ENCODE peak calls at places on chromosomes 5 and 9, in four cellular contexts. One of them, this sample, is unnamed.

GRCh38 chr5:370959-371810 is 49.7 kb downstream of the AHRR start:
- DNase-seq in GM12878: no peak
- DNase-seq in HepG2: no peak
- DNase-seq in K562: no peak
- DNase-seq in this sample: no peak

GRCh38 chr5:172746725-172747124 is 24.3 kb downstream of the DUSP1 start:
- DNase-seq in GM12878: no peak
- DNase-seq in HepG2: no peak
- DNase-seq in K562: no peak
- DNase-seq in this sample: no peak

GRCh38 chr9:98719055-98719454 is 10.3 kb upstream of the GABBR2 start:
- DNase-seq in GM12878: no peak
- DNase-seq in HepG2: no peak
- DNase-seq in K562: no peak
- DNase-seq in this sample: no peak

GRCh38 chr5:81391-82021 is 10.5 kb upstream of the PLEKHG4B start:
- DNase-seq in GM12878: no peak
- DNase-seq in HepG2: no peak
- DNase-seq in K562: no peak
- DNase-seq in this sample: no peak

GRCh38 chr9:91361294-91362201 is at the start of gene AUH:
- DNase-seq in GM12878: peak
- DNase-seq in HepG2: peak
- DNase-seq in K562: peak
- DNase-seq in this sample: peak

GRCh38 chr9:128936171-128936865 is 11.1 kb downstream of the DOLK start:
- DNase-seq in GM12878: no peak
- DNase-seq in HepG2: no peak
- DNase-seq in K562: no peak
- DNase-seq in this sample: no peak

GRCh38 chr5:30600892-30601291 is 592.6 kb upstream of the CDH6 start:
- DNase-seq in GM12878: no peak
- DNase-seq in HepG2: no peak
- DNase-seq in K562: no peak
- DNase-seq in this sample: no peak

GRCh38 chr5:129591508-129592160 is 131.5 kb downstream of the ADAMTS19 start:
- DNase-seq in GM12878: no peak
- DNase-seq in HepG2: no peak
- DNase-seq in K562: no peak
- DNase-seq in this sample: no peak

GRCh38 chr5:177403194-177403825 is 2.8 kb upstream of the PFN3 start:
- DNase-seq in GM12878: no peak
- DNase-seq in HepG2: no peak
- DNase-seq in K562: peak
- DNase-seq in this sample: peak

GRCh38 chr5:111271885-111272284 is 47.7 kb downstream of the CAMK4 start:
- DNase-seq in GM12878: no peak
- DNase-seq in HepG2: no peak
- DNase-seq in K562: no peak
- DNase-seq in this sample: no peak

GRCh38 chr9:69857828-69858227 is 37.2 kb downstream of the CFAP95 start:
- DNase-seq in GM12878: no peak
- DNase-seq in HepG2: no peak
- DNase-seq in K562: no peak
- DNase-seq in this sample: no peak

GRCh38 chr5:142568271-142568995 is 117.5 kb downstream of the FGF1 start:
- DNase-seq in GM12878: no peak
- DNase-seq in HepG2: no peak
- DNase-seq in K562: no peak
- DNase-seq in this sample: no peak

GRCh38 chr5:103243665-103244064 is 14.9 kb upstream of the MACIR start:
- DNase-seq in GM12878: no peak
- DNase-seq in HepG2: no peak
- DNase-seq in K562: no peak
- DNase-seq in this sample: no peak

GRCh38 chr9:127991017-127991756 is 10.4 kb upstream of the EEIG1 start:
- DNase-seq in GM12878: no peak
- DNase-seq in HepG2: peak
- DNase-seq in K562: no peak
- DNase-seq in this sample: no peak

GRCh38 chr9:114037961-114038723 is 40.0 kb downstream of the AMBP start:
- DNase-seq in GM12878: no peak
- DNase-seq in HepG2: no peak
- DNase-seq in K562: no peak
- DNase-seq in this sample: no peak

GRCh38 chr9:71567890-71568289 is 200.4 kb downstream of the CEMIP2 start:
- DNase-seq in GM12878: no peak
- DNase-seq in HepG2: no peak
- DNase-seq in K562: no peak
- DNase-seq in this sample: no peak

GRCh38 chr5:32542216-32543059 is 42.9 kb upstream of the SUB1 start:
- DNase-seq in GM12878: peak
- DNase-seq in HepG2: no peak
- DNase-seq in K562: peak
- DNase-seq in this sample: no peak

GRCh38 chr5:175803736-175804480 is 67.5 kb upstream of the CPLX2 start:
- DNase-seq in GM12878: no peak
- DNase-seq in HepG2: no peak
- DNase-seq in K562: no peak
- DNase-seq in this sample: no peak

GRCh38 chr5:73282923-73283322 is 109.9 kb downstream of the TMEM174 start:
- DNase-seq in GM12878: no peak
- DNase-seq in HepG2: no peak
- DNase-seq in K562: no peak
- DNase-seq in this sample: no peak

GRCh38 chr5:10310073-10310779 is 2.5 kb upstream of the CMBL start:
- DNase-seq in GM12878: no peak
- DNase-seq in HepG2: peak
- DNase-seq in K562: peak
- DNase-seq in this sample: peak

GRCh38 chr9:71769175-71770165 is 1.2 kb upstream of the CEMIP2 start:
- DNase-seq in GM12878: no peak
- DNase-seq in HepG2: peak
- DNase-seq in K562: peak
- DNase-seq in this sample: peak

GRCh38 chr5:26012078-26012477 is 1026.3 kb downstream of the CDH9 start:
- DNase-seq in GM12878: no peak
- DNase-seq in HepG2: no peak
- DNase-seq in K562: no peak
- DNase-seq in this sample: no peak

GRCh38 chr5:54518146-54519082 is 855 bp downstream of the SNX18 start:
- DNase-seq in GM12878: no peak
- DNase-seq in HepG2: no peak
- DNase-seq in K562: peak
- DNase-seq in this sample: peak

DNA sequence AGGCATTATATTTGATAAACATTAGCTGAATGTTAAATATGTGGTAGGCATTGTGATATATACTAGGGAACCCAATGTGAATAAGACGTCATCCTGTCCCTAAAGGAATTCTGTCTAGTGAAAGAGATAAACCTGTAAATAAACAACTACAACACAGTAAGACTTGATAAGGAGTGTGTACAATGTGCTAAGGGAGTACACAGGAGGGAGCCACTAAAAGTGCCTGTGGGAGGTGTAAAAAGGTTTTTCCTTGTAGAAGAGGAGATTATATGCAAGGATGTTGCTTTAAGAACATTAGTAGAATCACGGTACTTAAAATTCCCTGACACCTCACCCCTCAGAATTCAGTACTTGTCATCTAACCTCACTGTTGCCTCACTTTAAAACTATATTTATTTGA is 91.7 kb downstream of the KIAA0825 start:
- DNase-seq in GM12878: no peak
- DNase-seq in HepG2: no peak
- DNase-seq in K562: no peak
- DNase-seq in this sample: no peak
- TF ChIP-seq TARDBP in GM12878: no peak
- TF ChIP-seq TARDBP in HepG2: no peak
- TF ChIP-seq TARDBP in K562: no peak
- TF ChIP-seq TARDBP in this sample: no peak

GRCh38 chr9:15401266-15401665 is 21.4 kb upstream of the SNAPC3 start:
- DNase-seq in GM12878: no peak
- DNase-seq in HepG2: no peak
- DNase-seq in K562: no peak
- DNase-seq in this sample: no peak
- TF ChIP-seq TARDBP in GM12878: no peak
- TF ChIP-seq TARDBP in HepG2: no peak
- TF ChIP-seq TARDBP in K562: no peak
- TF ChIP-seq TARDBP in this sample: no peak

GRCh38 chr5:11687498-11687897 is 216.7 kb downstream of the CTNND2 start:
- DNase-seq in GM12878: no peak
- DNase-seq in HepG2: no peak
- DNase-seq in K562: no peak
- DNase-seq in this sample: no peak

GRCh38 chr5:11683666-11684065 is 220.6 kb downstream of the CTNND2 start:
- DNase-seq in GM12878: no peak
- DNase-seq in HepG2: no peak
- DNase-seq in K562: no peak
- DNase-seq in this sample: no peak

GRCh38 chr5:11681796-11682195 is 222.4 kb downstream of the CTNND2 start:
- DNase-seq in GM12878: no peak
- DNase-seq in HepG2: no peak
- DNase-seq in K562: no peak
- DNase-seq in this sample: no peak

GRCh38 chr5:11684607-11685006 is 219.6 kb downstream of the CTNND2 start:
- DNase-seq in GM12878: no peak
- DNase-seq in HepG2: no peak
- DNase-seq in K562: no peak
- DNase-seq in this sample: no peak
- TF ChIP-seq TARDBP in GM12878: no peak
- TF ChIP-seq TARDBP in HepG2: no peak
- TF ChIP-seq TARDBP in K562: no peak
- TF ChIP-seq TARDBP in this sample: no peak

DNA sequence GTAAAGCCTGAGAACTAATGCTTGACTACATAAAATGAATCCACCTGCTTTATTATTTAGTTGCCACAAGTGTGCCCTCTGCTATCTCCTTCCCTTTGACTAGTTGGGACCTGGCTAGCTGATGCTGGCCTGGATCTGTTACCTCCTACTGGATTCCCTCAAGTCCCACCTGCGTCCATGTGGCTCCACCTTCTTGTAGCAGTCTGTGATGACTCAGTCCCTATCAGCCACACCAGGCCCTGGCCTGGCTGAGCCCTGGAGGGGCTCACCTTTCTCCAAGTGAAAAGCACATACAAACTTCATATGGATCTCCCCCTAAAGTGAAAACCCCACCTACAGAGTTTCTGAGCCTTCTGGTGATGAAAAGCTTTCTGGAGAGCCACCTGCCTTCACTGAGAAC is 611.4 kb downstream of the SEMA5A start:
- DNase-seq in GM12878: no peak
- DNase-seq in HepG2: no peak
- DNase-seq in K562: no peak
- DNase-seq in this sample: no peak
- TF ChIP-seq TARDBP in GM12878: no peak
- TF ChIP-seq TARDBP in HepG2: no peak
- TF ChIP-seq TARDBP in K562: no peak
- TF ChIP-seq TARDBP in this sample: no peak

DNA sequence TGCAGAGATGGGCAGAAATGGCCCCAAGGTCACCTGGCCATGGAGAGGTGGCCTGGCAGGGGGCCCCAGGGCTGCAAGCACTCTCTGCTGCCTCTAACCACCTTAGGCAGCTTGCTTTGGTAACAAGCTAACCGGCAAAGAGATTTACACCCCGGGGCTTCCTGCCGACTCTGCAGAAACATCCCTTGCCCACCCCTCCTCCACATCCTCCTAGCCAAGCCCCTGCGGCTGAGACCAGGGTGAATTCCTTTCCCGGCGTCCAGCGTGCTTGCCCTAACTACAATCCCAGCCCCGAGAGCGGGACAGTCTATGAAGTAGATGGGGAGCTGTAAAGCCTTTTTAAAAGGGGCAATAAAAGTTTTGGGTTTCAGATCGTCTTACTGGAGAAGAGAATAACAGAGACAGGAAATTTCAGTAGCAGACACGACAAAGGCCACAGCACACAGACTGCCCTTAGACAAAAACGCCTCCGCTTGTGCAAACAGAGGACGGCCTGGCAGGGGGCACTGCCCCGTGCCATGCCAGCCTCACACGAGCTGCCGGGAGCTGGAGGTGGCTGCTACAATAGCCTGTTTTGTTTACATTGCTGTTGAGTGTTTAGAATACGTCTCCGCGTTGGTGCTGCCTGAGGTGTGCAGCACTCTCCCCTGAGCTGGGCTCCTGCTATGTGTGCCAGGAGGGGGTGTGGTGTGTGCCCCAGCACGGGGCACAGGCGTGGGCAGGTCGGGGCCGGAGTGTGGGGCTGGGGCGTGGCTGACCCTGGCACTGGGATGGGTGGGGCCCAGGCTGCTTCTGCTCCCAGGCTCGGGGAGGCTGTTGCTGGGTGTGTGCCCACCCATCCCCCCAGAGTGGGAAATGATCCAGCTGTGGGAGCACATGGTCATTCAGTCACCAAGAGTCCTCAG is 15.3 kb downstream of the MYMK start:
- DNase-seq in GM12878: no peak
- DNase-seq in HepG2: no peak
- DNase-seq in K562: no peak
- DNase-seq in this sample: peak
- TF ChIP-seq TARDBP in GM12878: no peak
- TF ChIP-seq TARDBP in HepG2: no peak
- TF ChIP-seq TARDBP in K562: no peak
- TF ChIP-seq TARDBP in this sample: no peak

GRCh38 chr5:138635708-138636107 is 60.5 kb upstream of the HSPA9 start:
- DNase-seq in GM12878: no peak
- DNase-seq in HepG2: no peak
- DNase-seq in K562: no peak
- DNase-seq in this sample: no peak
- TF ChIP-seq TARDBP in GM12878: no peak
- TF ChIP-seq TARDBP in HepG2: no peak
- TF ChIP-seq TARDBP in K562: no peak
- TF ChIP-seq TARDBP in this sample: no peak

DNA sequence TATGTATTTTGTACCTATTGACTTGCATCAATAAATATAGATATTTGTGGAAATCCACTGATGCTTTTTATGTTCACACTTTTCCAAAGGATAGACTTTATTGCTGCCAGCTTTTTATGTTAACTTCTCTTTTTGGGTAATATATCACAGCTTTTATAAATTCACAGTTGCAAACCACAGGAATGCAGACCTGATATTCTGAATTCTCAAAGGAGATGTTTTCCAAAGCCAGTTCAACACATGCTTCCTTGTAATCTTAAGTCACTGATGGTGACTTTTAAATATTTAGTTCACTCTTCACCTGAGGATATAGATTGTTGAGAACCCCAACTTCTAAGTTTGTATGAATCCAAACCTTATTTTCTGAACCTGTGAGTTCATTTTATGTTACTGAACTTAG is 223.4 kb upstream of the PRR16 start:
- DNase-seq in GM12878: no peak
- DNase-seq in HepG2: no peak
- DNase-seq in K562: no peak
- DNase-seq in this sample: no peak
- TF ChIP-seq TARDBP in GM12878: no peak
- TF ChIP-seq TARDBP in HepG2: no peak
- TF ChIP-seq TARDBP in K562: no peak
- TF ChIP-seq TARDBP in this sample: no peak

This sample was measured in HEK293T.